ENCODE peak calls at places on chromosomes 16 and 17, in five cellular contexts. B is stomach, Y is A549, Q is tibial nerve, U is ovary. R is an unnamed sample.

GRCh38 chr16:68445458-68445857 is 2.9 kb downstream of the SMPD3 start:
- DNase-seq in B (peak; percentile 70), Y (peak; percentile 66), Q (no peak), U (no peak), R (no peak)

GRCh38 chr16:66916518-66916917 is 2.2 kb downstream of the CDH16 start:
- DNase-seq in B (no peak), Y (no peak), Q (no peak), U (no peak), R (no peak)

GRCh38 chr16:22008215-22009142 is 568 bp downstream of the MOSMO start:
- DNase-seq in B (no peak), Y (peak; percentile 16), Q (no peak), U (peak; percentile 60), R (no peak)

GRCh38 chr16:67967956-67968439 is 439 bp downstream of the SLC12A4 start:
- DNase-seq in B (peak; percentile 43), Y (no peak), Q (no peak), U (peak; percentile 81), R (no peak)

GRCh38 chr17:39607851-39608130 is at the start of gene NEUROD2:
- DNase-seq in B (no peak), Y (no peak), Q (no peak), U (no peak), R (peak; percentile 43)

GRCh38 chr17:45575126-45575885 is 84.8 kb upstream of the PLEKHM1 start:
- DNase-seq in B (no peak), Y (no peak), Q (no peak), U (no peak), R (no peak)

GRCh38 chr16:66698046-66698445 is 1.5 kb upstream of the CMTM4 start:
- DNase-seq in B (no peak), Y (no peak), Q (no peak), U (no peak), R (no peak)

GRCh38 chr17:47692895-47693666 is 880 bp upstream of the TBKBP1 start:
- DNase-seq in B (no peak), Y (no peak), Q (no peak), U (peak; percentile 23), R (no peak)

GRCh38 chr17:1193300-1193699 is 13.5 kb upstream of the ABR start:
- DNase-seq in B (no peak), Y (no peak), Q (no peak), U (no peak), R (no peak)

GRCh38 chr17:21007646-21008045 is 35.2 kb downstream of the USP22 start:
- DNase-seq in B (no peak), Y (no peak), Q (no peak), U (no peak), R (no peak)

GRCh38 chr17:32792207-32792606 is 84.7 kb downstream of the MYO1D start:
- DNase-seq in B (no peak), Y (no peak), Q (no peak), U (no peak), R (no peak)

GRCh38 chr16:75099738-75100615 is 16.6 kb downstream of the LDHD start:
- DNase-seq in B (no peak), Y (no peak), Q (no peak), U (no peak), R (no peak)

GRCh38 chr17:44672479-44673093 is 16.3 kb downstream of the MEIOC start:
- DNase-seq in B (no peak), Y (peak; percentile 42), Q (no peak), U (no peak), R (no peak)

GRCh38 chr16:66524601-66525164 is 25.2 kb downstream of the TK2 start:
- DNase-seq in B (no peak), Y (no peak), Q (no peak), U (no peak), R (no peak)

GRCh38 chr17:40190197-40191021 is 13.1 kb downstream of the RAPGEFL1 start:
- DNase-seq in B (no peak), Y (peak; percentile 70), Q (no peak), U (no peak), R (no peak)

GRCh38 chr16:30570621-30571443 is 682 bp downstream of the ZNF688 start:
- DNase-seq in B (peak; percentile 28), Y (no peak), Q (no peak), U (peak; percentile 69), R (no peak)

GRCh38 chr16:13021996-13022395 is 120.6 kb downstream of the SHISA9 start:
- DNase-seq in B (no peak), Y (no peak), Q (no peak), U (no peak), R (no peak)

GRCh38 chr17:74502866-74503265 is 28.4 kb downstream of the CD300LB start:
- DNase-seq in B (peak; percentile 19), Y (no peak), Q (no peak), U (no peak), R (no peak)

GRCh38 chr17:17126131-17127110 is 79.7 kb downstream of the PLD6 start:
- DNase-seq in B (no peak), Y (no peak), Q (no peak), U (no peak), R (no peak)

GRCh38 chr17:75032896-75033294 is 13.9 kb downstream of the ATP5PD start:
- DNase-seq in B (no peak), Y (peak; percentile 48), Q (no peak), U (peak; percentile 48), R (no peak)

GRCh38 chr17:82661717-82662683 is 13.8 kb upstream of the WDR45B start:
- DNase-seq in B (no peak), Y (no peak), Q (no peak), U (peak; percentile 38), R (no peak)

GRCh38 chr17:35889818-35890773 is 9.9 kb upstream of the CCL5 start:
- DNase-seq in B (peak; percentile 39), Y (peak; percentile 13), Q (no peak), U (no peak), R (no peak)

GRCh38 chr17:38443356-38444026 is 15.2 kb downstream of the ARHGAP23 start:
- DNase-seq in B (no peak), Y (no peak), Q (no peak), U (no peak), R (no peak)

GRCh38 chr17:57675427-57675826 is 69.7 kb downstream of the CCDC182 start:
- DNase-seq in B (no peak), Y (no peak), Q (no peak), U (no peak), R (no peak)

DNA sequence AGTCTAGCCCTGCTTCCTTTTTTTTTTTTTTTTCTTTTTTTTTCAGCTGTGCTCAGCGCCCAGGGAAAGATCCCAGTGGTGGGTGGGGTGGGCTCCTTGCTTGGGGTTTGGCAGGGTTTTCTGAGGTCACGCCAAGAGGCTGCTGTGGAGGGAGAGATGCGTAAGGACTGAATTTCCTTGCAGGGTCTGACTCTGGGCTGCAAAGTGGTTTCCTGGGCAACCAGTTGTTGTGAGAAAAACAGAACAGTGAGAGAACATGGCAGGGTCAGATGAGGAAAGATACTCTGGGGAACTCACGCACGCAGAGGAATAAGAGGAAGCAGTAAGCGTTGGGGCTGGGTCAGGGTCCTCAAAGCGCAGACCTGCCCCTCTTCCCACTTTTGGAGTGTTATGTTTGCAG is 119.5 kb downstream of the IRF8 start:
- DNase-seq in B (no peak), Y (no peak), Q (no peak), U (no peak), R (peak; percentile 71)
- TF ChIP-seq EP300 in B (peak; percentile 8), Y (no peak), Q (peak; percentile 55), U (no peak), R (no peak)

GRCh38 chr16:15545544-15545943 is 97.4 kb downstream of the MARF1 start:
- DNase-seq in B (no peak), Y (no peak), Q (no peak), U (no peak), R (no peak)

GRCh38 chr16:15544405-15544804 is 98.5 kb downstream of the MARF1 start:
- DNase-seq in B (no peak), Y (no peak), Q (no peak), U (no peak), R (no peak)

GRCh38 chr16:15542734-15543347 is 100.1 kb downstream of the MARF1 start:
- DNase-seq in B (no peak), Y (no peak), Q (no peak), U (no peak), R (no peak)

GRCh38 chr16:15539197-15539596 is 103.8 kb downstream of the MARF1 start:
- DNase-seq in B (no peak), Y (no peak), Q (no peak), U (no peak), R (no peak)

DNA sequence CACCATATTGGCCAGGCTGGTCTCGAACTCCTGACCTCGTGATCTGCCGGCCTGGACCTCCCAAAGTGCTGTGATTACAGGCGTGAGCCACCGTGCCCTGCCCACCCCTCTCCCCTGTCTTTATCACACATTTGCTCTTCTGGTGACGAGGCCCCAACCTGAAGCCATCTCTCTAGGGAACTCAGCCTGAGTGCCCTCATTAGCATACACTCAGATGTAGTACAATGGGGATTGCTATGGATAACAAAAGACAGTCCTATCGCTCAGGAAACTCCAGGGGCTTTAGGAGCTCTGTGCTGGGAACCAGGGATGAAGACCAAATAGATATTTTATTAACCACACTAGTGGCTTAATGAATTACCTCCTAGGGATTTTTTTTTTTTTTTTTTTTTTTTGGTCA is 100.7 kb downstream of the MARF1 start:
- DNase-seq in B (no peak), Y (no peak), Q (no peak), U (no peak), R (no peak)
- H3K4me1 ChIP-seq in B (no peaks in the 10 kb centered on the region), Y (peaks cover 19% of the 10 kb centered on the region), Q (no peaks in the 10 kb centered on the region), U (peaks cover 2% of the 10 kb centered on the region), R (peaks cover 13% of the 10 kb centered on the region)

DNA sequence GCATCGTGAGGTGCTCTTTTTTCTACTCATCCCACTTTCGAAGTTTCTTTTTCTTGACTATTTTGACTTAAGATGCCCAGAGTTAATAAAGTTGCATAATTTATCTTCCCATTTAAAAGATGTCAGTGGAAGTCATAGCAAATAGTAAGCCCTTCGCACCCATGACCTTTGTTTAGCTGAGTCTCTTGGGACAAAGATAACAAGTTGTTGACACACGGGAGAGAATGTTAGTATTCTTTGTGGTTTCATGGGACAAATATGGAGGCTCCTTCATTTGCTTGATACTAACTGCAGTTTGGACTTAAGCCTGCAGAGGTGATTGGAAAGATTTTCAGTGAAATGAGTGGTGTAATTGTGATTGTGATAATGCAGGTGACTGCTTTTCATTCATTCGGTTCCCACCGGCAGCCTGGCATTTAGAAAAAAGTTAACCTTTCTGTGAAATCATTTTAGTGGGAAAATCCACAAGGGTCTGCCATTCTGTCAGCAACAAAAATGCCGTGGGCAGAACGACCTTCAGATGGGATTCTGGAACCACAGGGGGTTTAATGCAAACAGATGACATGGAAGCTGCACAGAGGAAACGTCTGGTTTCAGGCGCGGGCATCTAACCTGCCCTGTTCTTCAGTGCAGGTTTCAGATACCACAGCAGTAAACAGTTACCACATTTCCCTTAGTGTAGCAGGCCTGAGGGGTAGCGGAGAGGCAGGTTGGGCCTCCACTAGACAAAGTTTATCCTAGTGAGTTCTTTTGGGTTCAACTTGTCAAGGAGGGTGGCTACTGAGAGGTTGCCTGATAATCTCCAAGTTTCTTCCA is 123.0 kb downstream of the RPTOR start:
- DNase-seq in B (no peak), Y (no peak), Q (no peak), U (no peak), R (no peak)
- TF ChIP-seq EP300 in B (no peak), Y (no peak), Q (no peak), U (no peak), R (no peak)

GRCh38 chr16:70712359-70712758 is 26.5 kb upstream of the MTSS2 start:
- DNase-seq in B (no peak), Y (no peak), Q (no peak), U (no peak), R (no peak)

GRCh38 chr16:70713342-70713741 is 27.5 kb upstream of the MTSS2 start:
- DNase-seq in B (no peak), Y (no peak), Q (no peak), U (no peak), R (no peak)

GRCh38 chr16:70712942-70713341 is 27.1 kb upstream of the MTSS2 start:
- DNase-seq in B (no peak), Y (no peak), Q (no peak), U (no peak), R (no peak)

GRCh38 chr16:70714526-70715112 is 28.8 kb upstream of the MTSS2 start:
- DNase-seq in B (no peak), Y (no peak), Q (no peak), U (no peak), R (no peak)

GRCh38 chr16:70713781-70714180 is 27.9 kb upstream of the MTSS2 start:
- DNase-seq in B (no peak), Y (no peak), Q (no peak), U (no peak), R (no peak)
- H3K4me1 ChIP-seq in B (peaks cover 37% of the 10 kb centered on the region), Y (peaks cover 49% of the 10 kb centered on the region), Q (peaks cover 20% of the 10 kb centered on the region), U (peaks cover 24% of the 10 kb centered on the region), R (peaks cover 49% of the 10 kb centered on the region)

R was measured in suprapubic skin.